ENCODE peak calls at places on chromosomes 13 and 19, in five cellular contexts. G is hippocampal formation, A is fibroblast of lung, D is head of caudate nucleus, N is coronary artery. H is an unnamed sample.
A peak's percentile ranks its signal among the peaks of the same experiment; 100 is the strongest.

GRCh38 chr13:99572131-99572530 is 70.9 kb downstream of the TM9SF2 start:
- DNase-seq in N (no peak), D (no peak), G (no peak), A (peak; percentile 35), H (no peak)

GRCh38 chr13:22812793-22813192 is 368.0 kb upstream of the SGCG start:
- DNase-seq in A (no peak), G (no peak), N (no peak), D (no peak), H (no peak)

GRCh38 chr19:42038675-42039074 is 31.3 kb downstream of the GRIK5 start:
- DNase-seq in D (no peak), N (no peak), A (no peak), G (no peak), H (no peak)

GRCh38 chr13:25679154-25679553 is 307.4 kb downstream of the ATP8A2 start:
- DNase-seq in N (no peak), D (no peak), A (peak; percentile 13), G (no peak), H (no peak)

GRCh38 chr13:100439247-100439955 is 149.2 kb downstream of the GGACT start:
- DNase-seq in N (no peak), A (no peak), D (no peak), G (no peak), H (no peak)

GRCh38 chr13:27172495-27172842 is 858 bp upstream of the USP12 start:
- DNase-seq in A (peak; percentile 55), D (no peak), N (no peak), G (no peak), H (no peak)

GRCh38 chr19:43444531-43445340 is 20.7 kb downstream of the LYPD3 start:
- DNase-seq in D (no peak), G (no peak), A (no peak), N (no peak), H (no peak)

GRCh38 chr13:100789968-100790367 is 115.4 kb upstream of the TMTC4 start:
- DNase-seq in N (no peak), A (peak; percentile 35), G (no peak), D (no peak), H (no peak)

GRCh38 chr19:42465827-42466280 is 23.1 kb upstream of the CXCL17 start:
- DNase-seq in G (no peak), A (no peak), N (no peak), D (no peak), H (no peak)

GRCh38 chr19:18867751-18868150 is 28.2 kb downstream of the CERS1 start:
- DNase-seq in N (no peak), D (no peak), A (no peak), G (no peak), H (peak; percentile 13)

GRCh38 chr19:18049390-18049789 is 37.3 kb downstream of the IL12RB1 start:
- DNase-seq in A (peak; percentile 33), G (peak; percentile 60), N (peak; percentile 96), D (peak; percentile 73), H (peak; percentile 80)

GRCh38 chr13:41500501-41500900 is 43.2 kb downstream of the RGCC start:
- DNase-seq in D (no peak), A (peak; percentile 13), G (no peak), N (no peak), H (no peak)

GRCh38 chr19:3699071-3699740 is 1.1 kb downstream of the PIP5K1C start:
- DNase-seq in G (peak; percentile 52), A (peak; percentile 50), D (peak; percentile 69), N (peak; percentile 85), H (peak; percentile 52)

H was measured in midbrain.